ENCODE peak calls at places on chromosomes 2 and 18, in nine cellular contexts. P is upper lobe of left lung, Z is Panc1, A is K562, G is GM23338, L is prostate gland, J is GM12892, O is suprapubic skin, M is sigmoid colon. T is an unnamed sample.

GRCh38 chr18:71807586-71807985 is 736.6 kb downstream of the CBLN2 start:
- DNase-seq in P (no peak), Z (no peak), A (no peak), G (no peak), L (no peak), J (no peak), O (no peak), M (no peak), T (no peak)

GRCh38 chr2:144452169-144453038 is 67.5 kb downstream of the ZEB2 start:
- DNase-seq in P (no peak), Z (no peak), A (peak; percentile 46), G (peak; percentile 79), L (no peak), J (no peak), O (no peak), M (no peak), T (no peak)

GRCh38 chr18:70181015-70181414 is 24.5 kb downstream of the RTTN start:
- DNase-seq in P (no peak), Z (no peak), A (no peak), G (no peak), L (no peak), J (no peak), O (no peak), M (no peak), T (no peak)

GRCh38 chr2:119229716-119230115 is 6.1 kb downstream of the STEAP3 start:
- DNase-seq in P (no peak), Z (no peak), A (no peak), G (no peak), L (no peak), J (no peak), O (no peak), M (no peak), T (no peak)

GRCh38 chr2:1020206-1020605 is 69.6 kb downstream of the SNTG2 start:
- DNase-seq in P (no peak), Z (no peak), A (no peak), G (no peak), L (no peak), J (no peak), O (no peak), M (no peak), T (no peak)

GRCh38 chr2:6011871-6012380 is 319.7 kb downstream of the SOX11 start:
- DNase-seq in P (no peak), Z (no peak), A (no peak), G (peak; percentile 15), L (no peak), J (no peak), O (no peak), M (no peak), T (peak; percentile 81)

GRCh38 chr18:7429831-7430230 is 137.3 kb upstream of the PTPRM start:
- DNase-seq in P (no peak), Z (no peak), A (no peak), G (no peak), L (no peak), J (no peak), O (no peak), M (no peak), T (no peak)

GRCh38 chr18:25076980-25077780 is 274.8 kb downstream of the ZNF521 start:
- DNase-seq in P (no peak), Z (no peak), A (no peak), G (no peak), L (no peak), J (no peak), O (no peak), M (no peak), T (no peak)

GRCh38 chr2:225030089-225030653 is 12.1 kb downstream of the DOCK10 start:
- DNase-seq in P (no peak), Z (no peak), A (no peak), G (no peak), L (no peak), J (no peak), O (no peak), M (no peak), T (no peak)

GRCh38 chr18:35510071-35511010 is 12.6 kb upstream of the INO80C start:
- DNase-seq in P (no peak), Z (no peak), A (no peak), G (no peak), L (no peak), J (no peak), O (no peak), M (no peak), T (no peak)

GRCh38 chr2:56685205-56685604 is 501.4 kb downstream of the CCDC85A start:
- DNase-seq in P (no peak), Z (no peak), A (no peak), G (no peak), L (no peak), J (no peak), O (no peak), M (no peak), T (no peak)

GRCh38 chr2:56681659-56682396 is 498.0 kb downstream of the CCDC85A start:
- DNase-seq in P (no peak), Z (no peak), A (no peak), G (no peak), L (no peak), J (no peak), O (no peak), M (no peak), T (no peak)

GRCh38 chr2:56682397-56682760 is 498.6 kb downstream of the CCDC85A start:
- DNase-seq in P (no peak), Z (no peak), A (no peak), G (no peak), L (no peak), J (no peak), O (no peak), M (no peak), T (no peak)

GRCh38 chr2:56687169-56687568 is 503.4 kb downstream of the CCDC85A start:
- DNase-seq in P (no peak), Z (no peak), A (no peak), G (no peak), L (no peak), J (no peak), O (no peak), M (no peak), T (no peak)

GRCh38 chr2:56684371-56684770 is 500.6 kb downstream of the CCDC85A start:
- DNase-seq in P (no peak), Z (no peak), A (no peak), G (no peak), L (no peak), J (no peak), O (no peak), M (no peak), T (no peak)
- TF ChIP-seq POLR2AphosphoS5 in P (no peak), Z (no peak), A (no peak), G (no peak), L (no peak), J (no peak), O (no peak), M (no peak), T (no peak)

DNA sequence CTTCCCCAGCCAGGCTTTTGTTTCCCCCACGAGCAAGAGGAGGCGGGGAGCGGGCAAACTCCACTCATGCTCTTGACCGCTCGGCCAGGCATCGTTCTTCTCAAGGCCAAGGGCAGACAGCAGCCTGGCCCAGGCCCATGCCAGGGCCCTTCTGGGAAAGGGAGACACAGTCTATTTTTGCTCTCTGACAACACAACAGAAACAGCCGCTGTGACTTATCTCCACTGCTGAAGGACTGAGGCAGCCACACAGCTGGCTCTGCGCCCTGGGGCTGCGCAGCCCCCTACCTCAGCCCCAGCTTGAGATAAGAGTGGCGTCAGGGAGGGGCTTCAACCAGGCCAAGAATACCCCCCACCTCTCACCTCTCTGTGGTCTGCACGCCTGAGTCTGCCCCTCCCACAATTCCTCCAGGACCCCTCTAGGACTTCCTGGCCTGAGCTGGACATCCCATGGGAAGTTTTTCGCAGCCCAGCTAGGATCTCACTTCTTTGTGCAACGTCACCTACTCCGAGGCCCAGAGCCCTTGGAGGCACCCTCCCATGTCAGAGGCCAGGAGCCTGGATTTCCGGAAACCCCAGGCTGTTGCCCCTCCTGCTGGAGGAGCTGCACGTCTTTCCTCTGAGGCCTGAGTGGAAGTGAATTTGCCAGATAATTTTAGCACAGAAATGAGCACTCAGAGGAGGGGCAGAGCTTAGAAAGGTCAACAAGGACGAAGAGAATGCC is 118.9 kb upstream of the OTOS start:
- DNase-seq in P (no peak), Z (no peak), A (no peak), G (no peak), L (no peak), J (no peak), O (peak; percentile 46), M (peak; percentile 78), T (no peak)
- TF ChIP-seq POLR2AphosphoS5 in P (peak; percentile 9), Z (no peak), A (no peak), G (no peak), L (no peak), J (no peak), O (no peak), M (peak; percentile 45), T (no peak)

GRCh38 chr2:19070866-19071265 is 287.6 kb downstream of the OSR1 start:
- DNase-seq in P (no peak), Z (no peak), A (no peak), G (no peak), L (peak; percentile 15), J (no peak), O (no peak), M (no peak), T (no peak)
- TF ChIP-seq POLR2AphosphoS5 in P (no peak), Z (no peak), A (no peak), G (no peak), L (peak; percentile 81), J (no peak), O (no peak), M (peak; percentile 33), T (no peak)

GRCh38 chr2:12821656-12822055 is 104.9 kb downstream of the TRIB2 start:
- DNase-seq in P (no peak), Z (no peak), A (no peak), G (no peak), L (no peak), J (no peak), O (no peak), M (no peak), T (no peak)

GRCh38 chr2:12824304-12824761 is 107.6 kb downstream of the TRIB2 start:
- DNase-seq in P (no peak), Z (no peak), A (no peak), G (no peak), L (no peak), J (no peak), O (no peak), M (no peak), T (no peak)

GRCh38 chr2:12827721-12828120 is 111.0 kb downstream of the TRIB2 start:
- DNase-seq in P (no peak), Z (no peak), A (no peak), G (no peak), L (no peak), J (no peak), O (no peak), M (no peak), T (no peak)

GRCh38 chr2:12826781-12827180 is 110.0 kb downstream of the TRIB2 start:
- DNase-seq in P (no peak), Z (no peak), A (no peak), G (no peak), L (no peak), J (no peak), O (no peak), M (no peak), T (no peak)

DNA sequence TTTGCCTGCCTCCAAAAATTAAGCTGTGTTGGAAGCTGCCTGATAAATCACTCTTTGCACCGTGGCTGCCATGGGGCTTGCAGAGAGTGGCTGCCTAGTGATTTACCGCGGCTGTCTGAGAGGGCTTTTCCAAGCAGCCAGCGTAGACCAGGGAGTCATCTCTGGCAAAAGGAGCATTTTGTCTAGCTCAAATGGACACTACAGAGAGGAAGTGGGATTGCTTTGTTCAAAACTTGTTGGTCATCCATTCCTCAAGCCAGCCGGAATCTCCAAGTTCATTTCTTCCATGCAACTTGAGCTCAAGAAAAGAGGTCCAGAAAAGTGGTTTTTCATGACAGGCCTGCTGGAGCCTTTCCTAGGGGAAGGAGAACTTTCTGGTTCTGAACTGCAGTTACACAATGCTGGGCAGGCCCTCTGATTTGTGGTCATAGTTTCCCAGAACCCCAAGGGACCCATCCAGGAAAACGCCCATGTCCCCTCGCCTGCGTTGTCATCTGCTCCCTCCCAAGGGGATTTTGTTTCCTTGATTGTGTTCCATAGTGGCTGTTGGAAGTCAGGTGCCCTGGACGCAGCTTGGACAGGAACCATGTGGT is 108.1 kb downstream of the TRIB2 start:
- DNase-seq in P (peak; percentile 26), Z (no peak), A (no peak), G (no peak), L (no peak), J (no peak), O (peak; percentile 88), M (peak; percentile 89), T (no peak)
- TF ChIP-seq POLR2AphosphoS5 in P (peak; percentile 56), Z (no peak), A (no peak), G (no peak), L (no peak), J (no peak), O (peak; percentile 90), M (peak; percentile 56), T (no peak)

T was measured in SK-N-MC.